ENCODE peak calls at places on chromosome 17, in six cellular contexts. One of them, this sample, is unnamed.

GRCh38 chr17:76382305-76382802 is 2.1 kb upstream of the SPHK1 start:
- DNase-seq in RWPE1: peak; percentile 46
- DNase-seq in frontal cortex: no peak
- DNase-seq in thoracic aorta: no peak
- DNase-seq in sigmoid colon: no peak
- DNase-seq in ACHN: no peak
- DNase-seq in this sample: no peak

GRCh38 chr17:68431661-68432071 is 25.6 kb downstream of the WIPI1 start:
- DNase-seq in RWPE1: peak; percentile 4
- DNase-seq in frontal cortex: no peak
- DNase-seq in thoracic aorta: no peak
- DNase-seq in sigmoid colon: no peak
- DNase-seq in ACHN: peak; percentile 29
- DNase-seq in this sample: no peak

GRCh38 chr17:72657467-72658317 is 434.8 kb downstream of the SLC39A11 start:
- DNase-seq in RWPE1: no peak
- DNase-seq in frontal cortex: no peak
- DNase-seq in thoracic aorta: no peak
- DNase-seq in sigmoid colon: no peak
- DNase-seq in ACHN: peak; percentile 30
- DNase-seq in this sample: no peak

GRCh38 chr17:81396722-81397313 is 1.6 kb downstream of the BAHCC1 start:
- DNase-seq in RWPE1: no peak
- DNase-seq in frontal cortex: no peak
- DNase-seq in thoracic aorta: no peak
- DNase-seq in sigmoid colon: no peak
- DNase-seq in ACHN: peak; percentile 57
- DNase-seq in this sample: peak; percentile 77

GRCh38 chr17:61627658-61628057 is 36.6 kb upstream of the NACA2 start:
- DNase-seq in RWPE1: no peak
- DNase-seq in frontal cortex: no peak
- DNase-seq in thoracic aorta: no peak
- DNase-seq in sigmoid colon: no peak
- DNase-seq in ACHN: no peak
- DNase-seq in this sample: no peak

GRCh38 chr17:34259151-34259550 is 4.1 kb downstream of the CCL2 start:
- DNase-seq in RWPE1: no peak
- DNase-seq in frontal cortex: no peak
- DNase-seq in thoracic aorta: no peak
- DNase-seq in sigmoid colon: no peak
- DNase-seq in ACHN: no peak
- DNase-seq in this sample: no peak

GRCh38 chr17:61583660-61584264 is 7.3 kb downstream of the NACA2 start:
- DNase-seq in RWPE1: no peak
- DNase-seq in frontal cortex: no peak
- DNase-seq in thoracic aorta: no peak
- DNase-seq in sigmoid colon: no peak
- DNase-seq in ACHN: no peak
- DNase-seq in this sample: no peak

GRCh38 chr17:19945009-19945650 is 32.5 kb downstream of the AKAP10 start:
- DNase-seq in RWPE1: no peak
- DNase-seq in frontal cortex: no peak
- DNase-seq in thoracic aorta: no peak
- DNase-seq in sigmoid colon: no peak
- DNase-seq in ACHN: no peak
- DNase-seq in this sample: no peak

GRCh38 chr17:80887639-80888175 is 103.9 kb upstream of the CHMP6 start:
- DNase-seq in RWPE1: no peak
- DNase-seq in frontal cortex: no peak
- DNase-seq in thoracic aorta: no peak
- DNase-seq in sigmoid colon: peak; percentile 53
- DNase-seq in ACHN: no peak
- DNase-seq in this sample: no peak

GRCh38 chr17:63961355-63962207 is 11.1 kb downstream of the SCN4A start:
- DNase-seq in RWPE1: peak; percentile 80
- DNase-seq in frontal cortex: no peak
- DNase-seq in thoracic aorta: no peak
- DNase-seq in sigmoid colon: peak; percentile 86
- DNase-seq in ACHN: peak; percentile 70
- DNase-seq in this sample: peak; percentile 90

GRCh38 chr17:82678265-82678891 is 20.1 kb downstream of the RAB40B start:
- DNase-seq in RWPE1: no peak
- DNase-seq in frontal cortex: no peak
- DNase-seq in thoracic aorta: no peak
- DNase-seq in sigmoid colon: no peak
- DNase-seq in ACHN: no peak
- DNase-seq in this sample: no peak

GRCh38 chr17:80437532-80437931 is 22.6 kb downstream of the ENDOV start:
- DNase-seq in RWPE1: no peak
- DNase-seq in frontal cortex: no peak
- DNase-seq in thoracic aorta: no peak
- DNase-seq in sigmoid colon: no peak
- DNase-seq in ACHN: no peak
- DNase-seq in this sample: no peak

GRCh38 chr17:65055708-65056638 is 567 bp downstream of the GNA13 start:
- DNase-seq in RWPE1: peak; percentile 44
- DNase-seq in frontal cortex: peak; percentile 53
- DNase-seq in thoracic aorta: peak; percentile 25
- DNase-seq in sigmoid colon: peak; percentile 88
- DNase-seq in ACHN: peak; percentile 38
- DNase-seq in this sample: peak; percentile 51

GRCh38 chr17:56185905-56186783 is 32.9 kb downstream of the ANKFN1 start:
- DNase-seq in RWPE1: no peak
- DNase-seq in frontal cortex: no peak
- DNase-seq in thoracic aorta: no peak
- DNase-seq in sigmoid colon: no peak
- DNase-seq in ACHN: peak; percentile 11
- DNase-seq in this sample: no peak

GRCh38 chr17:81734405-81735055 is 22.4 kb downstream of the SLC25A10 start:
- DNase-seq in RWPE1: no peak
- DNase-seq in frontal cortex: no peak
- DNase-seq in thoracic aorta: no peak
- DNase-seq in sigmoid colon: peak; percentile 65
- DNase-seq in ACHN: no peak
- DNase-seq in this sample: peak; percentile 66

GRCh38 chr17:73639926-73640325 is 4.3 kb downstream of the SDK2 start:
- DNase-seq in RWPE1: no peak
- DNase-seq in frontal cortex: no peak
- DNase-seq in thoracic aorta: no peak
- DNase-seq in sigmoid colon: no peak
- DNase-seq in ACHN: no peak
- DNase-seq in this sample: no peak

GRCh38 chr17:40574292-40574691 is 9.0 kb upstream of the CCR7 start:
- DNase-seq in RWPE1: no peak
- DNase-seq in frontal cortex: no peak
- DNase-seq in thoracic aorta: no peak
- DNase-seq in sigmoid colon: no peak
- DNase-seq in ACHN: no peak
- DNase-seq in this sample: no peak

GRCh38 chr17:49498037-49498615 is 3.0 kb downstream of the NGFR start:
- DNase-seq in RWPE1: no peak
- DNase-seq in frontal cortex: no peak
- DNase-seq in thoracic aorta: no peak
- DNase-seq in sigmoid colon: no peak
- DNase-seq in ACHN: peak; percentile 23
- DNase-seq in this sample: no peak

GRCh38 chr17:20092973-20093626 is 83.9 kb downstream of the SPECC1 start:
- DNase-seq in RWPE1: no peak
- DNase-seq in frontal cortex: no peak
- DNase-seq in thoracic aorta: no peak
- DNase-seq in sigmoid colon: no peak
- DNase-seq in ACHN: no peak
- DNase-seq in this sample: no peak

GRCh38 chr17:55072910-55073309 is 104.3 kb downstream of the STXBP4 start:
- DNase-seq in RWPE1: no peak
- DNase-seq in frontal cortex: no peak
- DNase-seq in thoracic aorta: no peak
- DNase-seq in sigmoid colon: no peak
- DNase-seq in ACHN: no peak
- DNase-seq in this sample: no peak

GRCh38 chr17:39688475-39688835 is 598 bp upstream of the PGAP3 start:
- DNase-seq in RWPE1: no peak
- DNase-seq in frontal cortex: no peak
- DNase-seq in thoracic aorta: no peak
- DNase-seq in sigmoid colon: no peak
- DNase-seq in ACHN: peak; percentile 32
- DNase-seq in this sample: no peak

GRCh38 chr17:43175213-43176118 is 4.5 kb downstream of the NBR1 start:
- DNase-seq in RWPE1: no peak
- DNase-seq in frontal cortex: no peak
- DNase-seq in thoracic aorta: no peak
- DNase-seq in sigmoid colon: no peak
- DNase-seq in ACHN: no peak
- DNase-seq in this sample: no peak

GRCh38 chr17:19719365-19720209 is 3.2 kb upstream of the SLC47A2 start:
- DNase-seq in RWPE1: peak; percentile 91
- DNase-seq in frontal cortex: no peak
- DNase-seq in thoracic aorta: no peak
- DNase-seq in sigmoid colon: no peak
- DNase-seq in ACHN: peak; percentile 36
- DNase-seq in this sample: peak; percentile 43

GRCh38 chr17:15918661-15919259 is 26.2 kb upstream of the ADORA2B start:
- DNase-seq in RWPE1: no peak
- DNase-seq in frontal cortex: no peak
- DNase-seq in thoracic aorta: no peak
- DNase-seq in sigmoid colon: peak; percentile 91
- DNase-seq in ACHN: no peak
- DNase-seq in this sample: no peak